ENCODE peak calls at places on chromosomes 1 and 21, in eight cellular contexts. W is MV-4-11; H is stimulated activated CD8-positive, alpha-beta memory T cell treated with anti-CD3 and anti-CD28 coated beads, Interleukin-7, amount 100 ng/mL, for 1 hour; Q is psoas muscle; F is thoracic aorta; X is Caki2; A is anterior cingulate cortex; M is tibial artery. S is an unnamed sample.

GRCh38 chr1:192826791-192827477 is 18.1 kb downstream of the RGS2 start:
- DNase-seq in W (no peak), H (no peak), Q (no peak), F (peak; percentile 6), X (peak; percentile 72), A (no peak), M (no peak), S (no peak)

GRCh38 chr21:27219068-27219467 is 252.2 kb upstream of the ADAMTS5 start:
- DNase-seq in W (no peak), H (no peak), Q (no peak), F (no peak), X (no peak), A (no peak), M (peak; percentile 26), S (no peak)

GRCh38 chr1:95728841-95729240 is 494.8 kb downstream of the RWDD3 start:
- DNase-seq in W (no peak), H (no peak), Q (no peak), F (no peak), X (no peak), A (no peak), M (no peak), S (no peak)

GRCh38 chr1:14545422-14546025 is 53.0 kb upstream of the KAZN start:
- DNase-seq in W (no peak), H (no peak), Q (no peak), F (no peak), X (no peak), A (no peak), M (no peak), S (no peak)

GRCh38 chr1:171653796-171654704 is 1.6 kb upstream of the MYOC start:
- DNase-seq in W (no peak), H (no peak), Q (no peak), F (no peak), X (no peak), A (no peak), M (no peak), S (no peak)

GRCh38 chr1:26162220-26162703 is 3.4 kb downstream of the FAM110D start:
- DNase-seq in W (no peak), H (no peak), Q (no peak), F (no peak), X (no peak), A (no peak), M (no peak), S (no peak)

GRCh38 chr1:44664730-44665370 is 9.4 kb downstream of the TMEM53 start:
- DNase-seq in W (no peak), H (no peak), Q (no peak), F (no peak), X (no peak), A (no peak), M (no peak), S (no peak)

GRCh38 chr1:61386323-61386722 is 304.0 kb downstream of the NFIA start:
- DNase-seq in W (no peak), H (no peak), Q (no peak), F (no peak), X (no peak), A (no peak), M (no peak), S (no peak)

GRCh38 chr1:8455700-8456305 is 137.9 kb downstream of the SLC45A1 start:
- DNase-seq in W (no peak), H (no peak), Q (no peak), F (no peak), X (no peak), A (no peak), M (no peak), S (no peak)

GRCh38 chr1:30885580-30886513 is 22.7 kb downstream of the SDC3 start:
- DNase-seq in W (no peak), H (no peak), Q (peak; percentile 6), F (no peak), X (no peak), A (no peak), M (no peak), S (no peak)

GRCh38 chr1:159942700-159943640 is 2.4 kb downstream of the IGSF9 start:
- DNase-seq in W (no peak), H (no peak), Q (no peak), F (no peak), X (no peak), A (no peak), M (no peak), S (no peak)

GRCh38 chr1:221708987-221709386 is 32.9 kb downstream of the DUSP10 start:
- DNase-seq in W (peak; percentile 75), H (peak; percentile 15), Q (peak; percentile 57), F (no peak), X (peak; percentile 65), A (no peak), M (no peak), S (peak; percentile 18)

GRCh38 chr1:226400519-226401406 is 7.1 kb downstream of the PARP1 start:
- DNase-seq in W (no peak), H (no peak), Q (no peak), F (no peak), X (no peak), A (no peak), M (no peak), S (no peak)